ENCODE peak calls at places on chromosome 1, in five cellular contexts. A is LoVo; F is stimulated activated CD8-positive, alpha-beta memory T cell treated with anti-CD3 and anti-CD28 coated beads, Interleukin-15, amount 100 ng/mL, for 4 hours; U is prostate gland; Y is choroid plexus epithelial cell. J is an unnamed sample.

GRCh38 chr1:200731654-200732332 is 6.9 kb upstream of the CAMSAP2 start:
- DNase-seq in A (no peak), F (no peak), U (no peak), Y (no peak), J (no peak)

GRCh38 chr1:58033311-58033710 is 513.2 kb downstream of the OMA1 start:
- DNase-seq in A (no peak), F (no peak), U (no peak), Y (no peak), J (no peak)

GRCh38 chr1:205421728-205422127 is at the start of gene LEMD1:
- DNase-seq in A (no peak), F (no peak), U (no peak), Y (no peak), J (no peak)

GRCh38 chr1:212060632-212061472 is 25.3 kb downstream of the DTL start:
- DNase-seq in A (no peak), F (no peak), U (no peak), Y (no peak), J (peak)

GRCh38 chr1:151715726-151716404 is 738 bp downstream of the CELF3 start:
- DNase-seq in A (no peak), F (no peak), U (no peak), Y (no peak), J (no peak)

GRCh38 chr1:201119826-201120225 is 7.2 kb downstream of the ASCL5 start:
- DNase-seq in A (no peak), F (no peak), U (no peak), Y (peak), J (no peak)

GRCh38 chr1:220012259-220012658 is 34.0 kb downstream of the EPRS1 start:
- DNase-seq in A (no peak), F (no peak), U (no peak), Y (peak), J (no peak)

GRCh38 chr1:172163479-172164215 is 256.8 kb upstream of the C1orf105 start:
- DNase-seq in A (no peak), F (no peak), U (no peak), Y (peak), J (no peak)

GRCh38 chr1:43373034-43373940 is 5.5 kb upstream of the ELOVL1 start:
- DNase-seq in A (peak), F (no peak), U (no peak), Y (peak), J (no peak)

GRCh38 chr1:24503003-24503751 is 541 bp downstream of the RCAN3 start:
- DNase-seq in A (no peak), F (no peak), U (peak), Y (no peak), J (no peak)

J was measured in LNCaP clone FGC.